ENCODE peak calls at places on chromosomes 4 and X, in four cellular contexts. L is immature natural killer cell; K is GM12892; D is activated CD4-positive, alpha-beta T cell treated with anti-CD3 and anti-CD28 coated beads for 1 hour. F is an unnamed sample.

GRCh38 chr4:39834269-39834668 is 136.3 kb downstream of the UBE2K start:
- DNase-seq in L (no peak), K (no peak), D (no peak), F (no peak)

GRCh38 chr4:41258783-41259182 is 2.1 kb downstream of the UCHL1 start:
- DNase-seq in L (no peak), K (no peak), D (no peak), F (no peak)

GRCh38 chrX:2577844-2578444 is 77.2 kb upstream of the DHRSX start:
- DNase-seq in L (no peak), K (no peak), D (no peak), F (no peak)

GRCh38 chr4:64538219-64538618 is 129.0 kb upstream of the TECRL start:
- DNase-seq in L (no peak), K (no peak), D (no peak), F (no peak)

GRCh38 chr4:21710212-21710843 is 238.2 kb downstream of the KCNIP4 start:
- DNase-seq in L (no peak), K (no peak), D (no peak), F (no peak)

GRCh38 chr4:183312841-183313240 is 7.2 kb downstream of the CLDN22 start:
- DNase-seq in L (no peak), K (no peak), D (no peak), F (no peak)

GRCh38 chr4:88054229-88054628 is 46.8 kb downstream of the PKD2 start:
- DNase-seq in L (no peak), K (no peak), D (no peak), F (no peak)

GRCh38 chr4:7808752-7809151 is 130.9 kb downstream of the AFAP1 start:
- DNase-seq in L (no peak), K (no peak), D (no peak), F (no peak)

GRCh38 chrX:143873343-143873742 is 10.5 kb upstream of the UBE2NL start:
- DNase-seq in L (no peak), K (no peak), D (no peak), F (no peak)

GRCh38 chr4:6608758-6609414 is 31.6 kb upstream of the MRFAP1 start:
- DNase-seq in L (peak; percentile 44), K (no peak), D (no peak), F (no peak)

GRCh38 chrX:150366951-150367545 is 3.9 kb downstream of the MAMLD1 start:
- DNase-seq in L (no peak), K (no peak), D (no peak), F (no peak)

GRCh38 chr4:68734095-68734494 is 63.6 kb upstream of the UGT2B15 start:
- DNase-seq in L (no peak), K (no peak), D (no peak), F (no peak)

F was measured in GM19239.